ENCODE peak calls at places on chromosomes 13 and 19, in six cellular contexts. M is endodermal cell, C is AG10803, V is activated B cell treated with CpG ODN at 0.5 μM for 24 hours, A is GM12864, P is breast epithelium. O is an unnamed sample.

GRCh38 chr19:53892981-53893325 is 11.0 kb downstream of the PRKCG start:
- DNase-seq in M (peak), C (no peak), V (no peak), A (no peak), P (no peak), O (no peak)

GRCh38 chr13:47521895-47522487 is 479.1 kb downstream of the SUCLA2 start:
- DNase-seq in M (no peak), C (no peak), V (no peak), A (no peak), P (no peak), O (no peak)

GRCh38 chr19:19955208-19955607 is 54.5 kb downstream of the ZNF93 start:
- DNase-seq in M (no peak), C (no peak), V (no peak), A (no peak), P (no peak), O (no peak)

GRCh38 chr13:70835349-70835748 is 727.1 kb upstream of the KLHL1 start:
- DNase-seq in M (no peak), C (no peak), V (no peak), A (no peak), P (no peak), O (no peak)

GRCh38 chr13:58583961-58584360 is 952.4 kb downstream of the PCDH17 start:
- DNase-seq in M (no peak), C (no peak), V (no peak), A (no peak), P (no peak), O (no peak)

GRCh38 chr19:36973021-36973843 is 57.1 kb downstream of the ZNF568 start:
- DNase-seq in M (peak), C (peak), V (peak), A (peak), P (peak), O (peak)

GRCh38 chr13:25286308-25286968 is 850 bp downstream of the MTMR6 start:
- DNase-seq in M (peak), C (peak), V (no peak), A (peak), P (no peak), O (peak)

GRCh38 chr19:8163781-8164180 is 14.4 kb upstream of the FBN3 start:
- DNase-seq in M (peak), C (no peak), V (no peak), A (no peak), P (no peak), O (no peak)

GRCh38 chr13:111893607-111894443 is 173.1 kb upstream of the SOX1 start:
- DNase-seq in M (peak), C (no peak), V (no peak), A (no peak), P (no peak), O (no peak)

GRCh38 chr13:113123226-113124150 is 889 bp downstream of the F10 start:
- DNase-seq in M (peak), C (no peak), V (peak), A (no peak), P (no peak), O (peak)
- TF ChIP-seq CTCF in M (peak), C (peak), V (no peak), A (peak), P (no peak), O (peak)

DNA sequence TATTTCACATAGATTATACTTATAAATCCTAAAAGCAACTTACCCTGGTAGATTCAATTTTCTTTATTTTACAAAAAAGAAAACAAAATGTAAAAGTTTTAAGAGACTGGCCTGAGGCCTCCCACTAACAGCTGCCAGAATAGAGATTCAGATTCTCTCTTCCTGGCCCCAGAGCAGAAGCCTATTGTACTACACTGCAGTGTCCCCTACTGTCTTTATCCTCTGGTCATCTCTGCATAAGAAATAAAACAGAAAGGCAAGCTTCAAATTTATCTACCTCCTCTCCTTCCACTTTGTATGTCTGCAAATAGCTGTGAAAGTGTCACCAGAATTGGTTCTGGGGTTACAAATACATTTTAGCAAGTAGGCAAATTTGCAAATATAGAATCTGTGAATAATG is 1004.1 kb upstream of the PCDH9 start:
- DNase-seq in M (no peak), C (no peak), V (no peak), A (no peak), P (no peak), O (no peak)
- TF ChIP-seq CTCF in M (peak), C (no peak), V (no peak), A (no peak), P (no peak), O (no peak)

DNA sequence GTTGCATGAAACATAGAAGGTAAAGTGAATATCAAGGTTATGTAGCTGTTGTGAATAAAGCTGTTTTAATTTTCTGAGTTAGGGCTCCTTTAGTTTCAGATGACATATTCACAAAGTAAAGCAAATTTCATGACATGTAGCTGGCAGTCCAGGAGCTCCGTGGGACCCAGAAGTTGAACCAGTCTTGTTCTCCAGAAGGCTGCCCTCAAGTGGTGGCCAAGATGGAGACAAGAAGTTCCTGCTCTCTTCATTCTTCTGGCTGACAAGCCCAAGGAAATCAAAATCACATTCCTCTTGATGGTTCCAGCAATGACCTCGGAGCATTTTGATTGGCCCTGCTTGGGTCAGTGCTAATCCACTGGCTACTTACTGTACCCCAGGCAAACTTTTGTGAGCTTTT is 128.7 kb downstream of the LIG4 start:
- DNase-seq in M (peak), C (peak), V (no peak), A (no peak), P (no peak), O (no peak)
- TF ChIP-seq CTCF in M (peak), C (no peak), V (no peak), A (no peak), P (no peak), O (no peak)

GRCh38 chr19:49664171-49665070 is 1.2 kb downstream of the IRF3 start:
- DNase-seq in M (peak), C (peak), V (peak), A (no peak), P (peak), O (peak)
- TF ChIP-seq CTCF in M (peak), C (peak), V (no peak), A (no peak), P (no peak), O (peak)

O was measured in fibroblast of the aortic adventitia.